ENCODE peak calls at places on chromosome 14, in six cellular contexts. R is endodermal cell, O is heart left ventricle, P is hepatocyte, Z is PC-9, U is cardiac fibroblast. W is an unnamed sample.

GRCh38 chr14:56183631-56184157 is 65.5 kb downstream of the PELI2 start:
- DNase-seq in R (no peak), O (no peak), P (no peak), Z (no peak), U (no peak), W (no peak)

GRCh38 chr14:91980157-91980556 is 32.7 kb upstream of the FBLN5 start:
- DNase-seq in R (no peak), O (no peak), P (peak; percentile 50), Z (peak; percentile 83), U (peak; percentile 97), W (no peak)

GRCh38 chr14:97401714-97402113 is 604.5 kb downstream of the VRK1 start:
- DNase-seq in R (peak; percentile 15), O (no peak), P (no peak), Z (no peak), U (no peak), W (no peak)

GRCh38 chr14:69043007-69043444 is 63.9 kb upstream of the ACTN1 start:
- DNase-seq in R (no peak), O (peak; percentile 55), P (no peak), Z (peak; percentile 21), U (no peak), W (no peak)

GRCh38 chr14:68363841-68364711 is 428.8 kb downstream of the ZFP36L1 start:
- DNase-seq in R (peak; percentile 95), O (peak; percentile 61), P (peak; percentile 56), Z (no peak), U (peak; percentile 66), W (no peak)

GRCh38 chr14:71684323-71684722 is 247.9 kb upstream of the RGS6 start:
- DNase-seq in R (no peak), O (no peak), P (no peak), Z (no peak), U (no peak), W (no peak)

GRCh38 chr14:94485944-94486841 is 10.2 kb upstream of the SERPINA9 start:
- DNase-seq in R (peak; percentile 95), O (peak; percentile 45), P (peak; percentile 74), Z (no peak), U (peak; percentile 57), W (peak; percentile 14)

GRCh38 chr14:78933948-78934524 is 763.9 kb downstream of the NRXN3 start:
- DNase-seq in R (no peak), O (no peak), P (peak; percentile 45), Z (no peak), U (peak; percentile 62), W (no peak)

GRCh38 chr14:35346738-35347322 is 54.6 kb downstream of the PSMA6 start:
- DNase-seq in R (peak; percentile 55), O (no peak), P (no peak), Z (no peak), U (no peak), W (no peak)

GRCh38 chr14:83975435-83976222 is 1554.3 kb upstream of the FLRT2 start:
- DNase-seq in R (peak; percentile 71), O (peak; percentile 68), P (peak; percentile 18), Z (no peak), U (no peak), W (peak; percentile 19)

GRCh38 chr14:98909251-98909944 is 362.6 kb downstream of the BCL11B start:
- DNase-seq in R (no peak), O (no peak), P (no peak), Z (no peak), U (no peak), W (no peak)

GRCh38 chr14:54902143-54902520 is 494 bp downstream of the GCH1 start:
- DNase-seq in R (peak; percentile 91), O (peak; percentile 70), P (peak; percentile 89), Z (peak; percentile 56), U (peak; percentile 67), W (no peak)

GRCh38 chr14:89720741-89721315 is 233.7 kb downstream of the EFCAB11 start:
- DNase-seq in R (peak; percentile 48), O (peak; percentile 35), P (no peak), Z (no peak), U (no peak), W (no peak)

GRCh38 chr14:35362911-35363374 is 41.6 kb downstream of the NFKBIA start:
- DNase-seq in R (no peak), O (no peak), P (no peak), Z (no peak), U (peak; percentile 80), W (no peak)

GRCh38 chr14:56809262-56810215 is 740 bp downstream of the OTX2 start:
- DNase-seq in R (peak; percentile 64), O (no peak), P (no peak), Z (no peak), U (no peak), W (no peak)

GRCh38 chr14:101369194-101369915 is 191.9 kb upstream of the DIO3 start:
- DNase-seq in R (no peak), O (no peak), P (no peak), Z (no peak), U (no peak), W (no peak)

GRCh38 chr14:23322568-23323517 is 1.6 kb downstream of the PABPN1 start:
- DNase-seq in R (no peak), O (no peak), P (no peak), Z (no peak), U (no peak), W (no peak)

GRCh38 chr14:23323838-23324454 is 2.7 kb downstream of the PABPN1 start:
- DNase-seq in R (no peak), O (no peak), P (no peak), Z (no peak), U (no peak), W (no peak)

GRCh38 chr14:23319746-23320583 is 1.3 kb upstream of the PABPN1 start:
- DNase-seq in R (peak; percentile 48), O (no peak), P (no peak), Z (no peak), U (no peak), W (no peak)

GRCh38 chr14:23320584-23321571 is at the start of gene PABPN1:
- DNase-seq in R (peak; percentile 99), O (peak; percentile 99), P (peak; percentile 100), Z (peak; percentile 98), U (peak; percentile 100), W (peak; percentile 100)

GRCh38 chr14:23321572-23322547 is 603 bp downstream of the PABPN1 start:
- DNase-seq in R (peak; percentile 73), O (peak; percentile 60), P (peak; percentile 66), Z (no peak), U (peak; percentile 69), W (no peak)
- TF ChIP-seq CTCF in R (no peak), O (no peak), P (peak; percentile 5), Z (no peak), U (no peak), W (no peak)

GRCh38 chr14:102819176-102819628 is 42.0 kb downstream of the TRAF3 start:
- DNase-seq in R (no peak), O (no peak), P (peak; percentile 45), Z (no peak), U (no peak), W (no peak)
- H3K4me3 ChIP-seq in R (no peak overlapping the region), O (no peak overlapping the region), P (no peak overlapping the region), Z (no peak overlapping the region), U (no peak overlapping the region), W (no peak overlapping the region)

DNA sequence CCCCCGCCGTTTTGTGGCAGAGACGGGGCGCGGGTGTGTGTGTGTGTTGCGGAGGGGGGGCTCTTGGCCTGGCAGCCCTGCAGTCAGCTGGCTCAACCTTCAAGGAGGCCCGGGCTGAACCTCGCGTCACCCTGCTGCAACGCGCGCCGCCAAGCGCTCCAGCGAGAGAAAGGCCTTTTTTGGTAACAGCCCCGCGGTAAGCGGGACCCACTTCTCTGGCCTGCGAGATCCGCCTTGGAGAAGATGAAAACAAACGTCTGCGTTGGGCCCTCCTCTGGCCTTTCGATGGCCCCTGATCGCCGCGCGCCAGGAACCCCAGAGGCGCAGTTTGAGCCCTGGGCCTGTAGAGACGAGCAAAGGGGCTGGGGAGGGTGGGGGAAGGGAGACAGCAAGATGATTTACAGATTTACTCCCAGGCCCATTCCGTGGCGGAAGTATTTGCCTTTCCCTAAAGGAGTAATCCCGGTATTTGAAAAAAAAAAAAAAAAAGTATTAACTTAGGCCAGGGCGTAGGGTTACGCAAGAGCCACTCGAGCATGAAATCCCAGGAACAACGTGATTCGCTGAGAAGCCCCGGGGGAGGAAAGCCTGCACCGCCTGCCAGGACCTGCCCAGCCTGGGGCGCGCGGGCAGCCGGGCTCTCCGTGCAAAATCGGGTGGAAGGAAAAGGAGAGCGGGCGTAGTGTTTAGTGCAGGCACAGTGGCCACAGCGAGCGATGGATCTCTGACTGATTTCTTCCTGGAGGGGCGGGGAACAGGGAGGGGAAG is 4.5 kb upstream of the IRF2BPL start:
- DNase-seq in R (peak; percentile 91), O (peak; percentile 97), P (peak; percentile 95), Z (peak; percentile 99), U (peak; percentile 99), W (peak; percentile 99)
- TF ChIP-seq CTCF in R (no peak), O (no peak), P (peak; percentile 33), Z (peak; percentile 15), U (no peak), W (peak; percentile 52)

GRCh38 chr14:62039871-62040270 is 277.7 kb downstream of the SNAPC1 start:
- DNase-seq in R (no peak), O (no peak), P (peak; percentile 11), Z (no peak), U (no peak), W (no peak)
- H3K4me3 ChIP-seq in R (no peak overlapping the region), O (no peak overlapping the region), P (no peak overlapping the region), Z (no peak overlapping the region), U (no peak overlapping the region), W (no peak overlapping the region)

GRCh38 chr14:23950411-23951135 is 3.0 kb upstream of the DHRS4 start:
- DNase-seq in R (no peak), O (no peak), P (no peak), Z (no peak), U (no peak), W (no peak)
- TF ChIP-seq CTCF in R (no peak), O (no peak), P (no peak), Z (no peak), U (no peak), W (no peak)

DNA sequence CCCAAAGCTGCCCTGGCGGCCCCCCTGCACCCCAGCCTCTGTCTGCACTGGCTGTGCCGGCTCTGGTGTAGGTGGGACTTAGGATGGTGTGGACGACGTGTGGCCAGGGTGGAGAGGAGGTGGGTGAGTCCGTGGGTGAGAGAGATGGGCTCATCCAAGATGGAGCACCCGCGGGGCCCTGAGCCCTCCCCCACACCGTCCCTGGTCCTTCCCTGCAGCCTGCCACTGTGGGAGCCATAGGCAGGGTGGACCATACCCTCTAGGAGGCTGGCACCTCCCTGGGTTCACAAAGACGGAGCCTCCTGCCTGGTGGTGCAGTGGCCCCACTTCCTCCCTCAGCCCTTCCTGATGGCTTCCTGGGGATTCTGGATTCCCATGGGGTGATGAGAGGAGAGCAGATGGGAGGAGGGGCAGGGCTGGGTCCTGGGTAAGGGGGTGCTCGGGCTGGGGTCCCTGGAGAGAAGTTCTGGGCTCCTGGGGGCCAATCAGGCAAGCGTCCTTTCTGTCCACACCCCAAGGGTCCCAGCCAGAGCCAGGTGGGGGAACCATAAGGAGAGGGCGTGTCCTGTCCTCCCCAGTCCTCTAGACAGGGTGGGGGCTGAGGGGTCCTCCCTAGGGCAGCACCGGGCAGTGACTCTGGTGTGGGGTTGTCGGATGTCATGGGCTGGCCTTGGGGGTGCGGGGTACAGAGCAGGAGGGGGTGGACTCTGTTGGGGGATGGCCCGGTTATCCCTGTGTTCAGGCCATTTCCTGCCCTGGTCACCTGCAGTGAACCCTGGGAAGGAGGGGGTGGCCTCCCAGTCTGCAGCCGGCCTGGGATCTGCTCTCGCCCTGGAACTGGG is 384.8 kb downstream of the TMEM121 start:
- DNase-seq in R (no peak), O (peak; percentile 28), P (no peak), Z (no peak), U (no peak), W (no peak)
- H3K4me3 ChIP-seq in R (no peak overlapping the region), O (no peak overlapping the region), P (no peak overlapping the region), Z (no peak overlapping the region), U (no peak overlapping the region), W (no peak overlapping the region)

W was measured in LNCaP clone FGC.